ENCODE peak calls at places on chromosomes 7 and 10, in eight cellular contexts. K is cardiac fibroblast; S is ELR; P is lung; M is GM03348; F is stimulated activated CD8-positive, alpha-beta memory T cell treated with anti-CD3 and anti-CD28 coated beads, Interleukin-12 subunit alpha, Interleukin-12 subunit beta, amount 100 ng/mL, for 1 hour; Y is CD4-positive, CD25-positive, alpha-beta regulatory T cell; U is globus pallidus. B is an unnamed sample.

GRCh38 chr7:99919814-99920618 is 686 bp upstream of the TRIM4 start:
- DNase-seq in K (peak), S (peak), P (no peak), M (no peak), F (no peak), Y (no peak), U (no peak), B (no peak)

GRCh38 chr10:93722550-93722949 is 20.2 kb upstream of the FRA10AC1 start:
- DNase-seq in K (no peak), S (peak), P (no peak), M (no peak), F (no peak), Y (no peak), U (no peak), B (no peak)

GRCh38 chr10:43265799-43266721 is 805 bp downstream of the RASGEF1A start:
- DNase-seq in K (no peak), S (peak), P (no peak), M (peak), F (no peak), Y (peak), U (no peak), B (no peak)

GRCh38 chr10:58517071-58517470 is 4.4 kb downstream of the BICC1 start:
- DNase-seq in K (no peak), S (no peak), P (no peak), M (no peak), F (no peak), Y (no peak), U (no peak), B (no peak)

GRCh38 chr10:129288940-129289468 is 178.0 kb upstream of the MGMT start:
- DNase-seq in K (no peak), S (no peak), P (no peak), M (no peak), F (no peak), Y (no peak), U (no peak), B (no peak)

GRCh38 chr10:99630439-99630838 is 10.2 kb upstream of the SLC25A28 start:
- DNase-seq in K (peak), S (peak), P (no peak), M (peak), F (no peak), Y (no peak), U (no peak), B (no peak)

GRCh38 chr7:22359156-22359697 is 2.3 kb upstream of the RAPGEF5 start:
- DNase-seq in K (no peak), S (no peak), P (no peak), M (no peak), F (no peak), Y (no peak), U (no peak), B (no peak)

GRCh38 chr7:53397911-53398310 is 362.5 kb downstream of the POM121L12 start:
- DNase-seq in K (no peak), S (no peak), P (no peak), M (no peak), F (no peak), Y (no peak), U (no peak), B (no peak)

GRCh38 chr7:29330136-29330535 is 135.6 kb downstream of the CHN2 start:
- DNase-seq in K (no peak), S (no peak), P (no peak), M (no peak), F (no peak), Y (no peak), U (no peak), B (no peak)

GRCh38 chr7:31899356-31899927 is 170.8 kb downstream of the PDE1C start:
- DNase-seq in K (no peak), S (no peak), P (no peak), M (no peak), F (no peak), Y (no peak), U (no peak), B (no peak)

GRCh38 chr10:33126118-33126517 is 168.1 kb upstream of the ITGB1 start:
- DNase-seq in K (peak), S (peak), P (no peak), M (no peak), F (no peak), Y (peak), U (no peak), B (no peak)

GRCh38 chr10:133099571-133099970 is 11.8 kb downstream of the ADGRA1 start:
- DNase-seq in K (no peak), S (no peak), P (no peak), M (no peak), F (no peak), Y (no peak), U (no peak), B (no peak)

GRCh38 chr7:30810986-30811385 is 39.8 kb downstream of the MINDY4 start:
- DNase-seq in K (no peak), S (no peak), P (no peak), M (no peak), F (no peak), Y (no peak), U (no peak), B (no peak)

GRCh38 chr10:988667-989545 is 672 bp downstream of the GTPBP4 start:
- DNase-seq in K (peak), S (peak), P (no peak), M (peak), F (no peak), Y (no peak), U (no peak), B (peak)

GRCh38 chr7:130821864-130822263 is 87.9 kb upstream of the KLF14 start:
- DNase-seq in K (peak), S (peak), P (no peak), M (no peak), F (no peak), Y (no peak), U (no peak), B (no peak)

GRCh38 chr10:59079386-59080226 is 96.8 kb upstream of the PHYHIPL start:
- DNase-seq in K (peak), S (peak), P (no peak), M (peak), F (no peak), Y (no peak), U (no peak), B (no peak)

GRCh38 chr10:91788527-91788926 is 9.7 kb upstream of the TNKS2 start:
- DNase-seq in K (no peak), S (no peak), P (no peak), M (no peak), F (no peak), Y (no peak), U (no peak), B (no peak)

GRCh38 chr10:71228875-71229720 is 16.7 kb downstream of the UNC5B start:
- DNase-seq in K (no peak), S (no peak), P (no peak), M (no peak), F (no peak), Y (no peak), U (no peak), B (no peak)

GRCh38 chr10:118276727-118277126 is 65.4 kb downstream of the FAM204A start:
- DNase-seq in K (no peak), S (no peak), P (no peak), M (no peak), F (no peak), Y (no peak), U (no peak), B (no peak)